ENCODE peak calls at places on chromosomes 3 and 15, in seven cellular contexts. L is HepG2, M is SK-N-SH, K is GM12892, W is GM12878, Z is K562, X is H1. A is an unnamed sample.

GRCh38 chr3:110598847-110599490 is 472.6 kb upstream of the NECTIN3 start:
- DNase-seq in L (no peak), M (no peak), K (no peak), W (no peak), Z (no peak), X (no peak), A (no peak)

GRCh38 chr15:35166730-35167359 is 81.8 kb upstream of the NANOGP8 start:
- DNase-seq in L (no peak), M (no peak), K (no peak), W (no peak), Z (peak), X (no peak), A (no peak)

GRCh38 chr3:185268194-185268809 is 14.5 kb upstream of the EHHADH start:
- DNase-seq in L (no peak), M (no peak), K (no peak), W (no peak), Z (no peak), X (no peak), A (no peak)

GRCh38 chr15:69104050-69104750 is 56.2 kb upstream of the GLCE start:
- DNase-seq in L (peak), M (no peak), K (no peak), W (peak), Z (no peak), X (no peak), A (no peak)

GRCh38 chr3:120448707-120449650 is 1.8 kb downstream of the FSTL1 start:
- DNase-seq in L (no peak), M (no peak), K (no peak), W (no peak), Z (no peak), X (no peak), A (no peak)

GRCh38 chr15:44034933-44035624 is 160.0 kb downstream of the FRMD5 start:
- DNase-seq in L (no peak), M (no peak), K (no peak), W (no peak), Z (no peak), X (no peak), A (no peak)

GRCh38 chr3:137008976-137009375 is 51.2 kb downstream of the IL20RB start:
- DNase-seq in L (no peak), M (no peak), K (no peak), W (no peak), Z (no peak), X (no peak), A (no peak)

GRCh38 chr3:9969632-9970019 is 17.0 kb downstream of the EMC3 start:
- DNase-seq in L (no peak), M (no peak), K (no peak), W (no peak), Z (no peak), X (no peak), A (no peak)

GRCh38 chr3:47394867-47395266 is 14.0 kb downstream of the PTPN23 start:
- DNase-seq in L (no peak), M (peak), K (no peak), W (no peak), Z (no peak), X (no peak), A (no peak)

GRCh38 chr3:73480187-73480672 is 144.5 kb downstream of the PDZRN3 start:
- DNase-seq in L (no peak), M (no peak), K (no peak), W (no peak), Z (no peak), X (no peak), A (no peak)

GRCh38 chr3:53132347-53132746 is 2.1 kb upstream of the RFT1 start:
- DNase-seq in L (peak), M (no peak), K (no peak), W (no peak), Z (no peak), X (no peak), A (no peak)

GRCh38 chr3:19937459-19938362 is 3.7 kb upstream of the EFHB start:
- DNase-seq in L (peak), M (no peak), K (no peak), W (no peak), Z (peak), X (no peak), A (no peak)

GRCh38 chr15:26974120-26974780 is 3.3 kb downstream of the GABRG3 start:
- DNase-seq in L (peak), M (peak), K (no peak), W (no peak), Z (peak), X (no peak), A (no peak)

GRCh38 chr15:75830910-75831805 is 12.1 kb upstream of the UBE2Q2 start:
- DNase-seq in L (no peak), M (peak), K (no peak), W (no peak), Z (peak), X (no peak), A (no peak)

GRCh38 chr15:35444557-35445204 is 101.3 kb downstream of the DPH6 start:
- DNase-seq in L (peak), M (peak), K (no peak), W (peak), Z (peak), X (no peak), A (no peak)

GRCh38 chr3:22089284-22089683 is 338.3 kb upstream of the ZNF385D start:
- DNase-seq in L (peak), M (peak), K (no peak), W (peak), Z (no peak), X (no peak), A (no peak)

GRCh38 chr15:79673416-79674123 is 223.2 kb downstream of the MTHFS start:
- DNase-seq in L (no peak), M (no peak), K (peak), W (peak), Z (no peak), X (no peak), A (peak)

GRCh38 chr3:94336076-94336741 is 273.3 kb downstream of the NSUN3 start:
- DNase-seq in L (peak), M (peak), K (no peak), W (no peak), Z (no peak), X (no peak), A (no peak)

GRCh38 chr15:34514251-34514760 is 69.1 kb downstream of the GOLGA8B start:
- DNase-seq in L (no peak), M (peak), K (peak), W (no peak), Z (peak), X (no peak), A (peak)

GRCh38 chr15:61314443-61314842 is 85.3 kb upstream of the RORA start:
- DNase-seq in L (no peak), M (no peak), K (no peak), W (no peak), Z (no peak), X (no peak), A (no peak)

GRCh38 chr3:30401971-30402370 is 204.4 kb upstream of the TGFBR2 start:
- DNase-seq in L (no peak), M (peak), K (no peak), W (no peak), Z (no peak), X (no peak), A (no peak)

GRCh38 chr3:44870375-44871061 is 3.9 kb upstream of the TGM4 start:
- DNase-seq in L (peak), M (no peak), K (no peak), W (no peak), Z (no peak), X (no peak), A (no peak)

GRCh38 chr3:115042351-115042750 is 104.7 kb downstream of the ZBTB20 start:
- DNase-seq in L (no peak), M (no peak), K (no peak), W (no peak), Z (no peak), X (no peak), A (no peak)

GRCh38 chr3:62835594-62836236 is 39.5 kb downstream of the CADPS start:
- DNase-seq in L (no peak), M (no peak), K (no peak), W (no peak), Z (no peak), X (no peak), A (no peak)

GRCh38 chr15:82663186-82663600 is 16.0 kb upstream of the CPEB1 start:
- DNase-seq in L (peak), M (no peak), K (peak), W (no peak), Z (peak), X (no peak), A (peak)

GRCh38 chr15:92294759-92295158 is 98.9 kb upstream of the ST8SIA2 start:
- DNase-seq in L (no peak), M (no peak), K (no peak), W (no peak), Z (no peak), X (no peak), A (no peak)

GRCh38 chr3:195911946-195912270 is 3.6 kb upstream of the TNK2 start:
- DNase-seq in L (no peak), M (no peak), K (no peak), W (no peak), Z (no peak), X (no peak), A (no peak)

GRCh38 chr3:58214484-58215316 is 3.9 kb upstream of the DNASE1L3 start:
- DNase-seq in L (no peak), M (no peak), K (peak), W (peak), Z (no peak), X (no peak), A (no peak)

GRCh38 chr3:193593666-193594025 is 638 bp downstream of the OPA1 start:
- DNase-seq in L (peak), M (peak), K (peak), W (no peak), Z (peak), X (no peak), A (no peak)

GRCh38 chr3:193592841-193593665 is at the start of gene OPA1:
- DNase-seq in L (peak), M (peak), K (peak), W (peak), Z (peak), X (peak), A (peak)

GRCh38 chr3:193598202-193598601 is 5.2 kb downstream of the OPA1 start:
- DNase-seq in L (no peak), M (no peak), K (no peak), W (no peak), Z (peak), X (no peak), A (no peak)

GRCh38 chr3:193595939-193596487 is 3.0 kb downstream of the OPA1 start:
- DNase-seq in L (no peak), M (no peak), K (no peak), W (no peak), Z (no peak), X (no peak), A (no peak)

DNA sequence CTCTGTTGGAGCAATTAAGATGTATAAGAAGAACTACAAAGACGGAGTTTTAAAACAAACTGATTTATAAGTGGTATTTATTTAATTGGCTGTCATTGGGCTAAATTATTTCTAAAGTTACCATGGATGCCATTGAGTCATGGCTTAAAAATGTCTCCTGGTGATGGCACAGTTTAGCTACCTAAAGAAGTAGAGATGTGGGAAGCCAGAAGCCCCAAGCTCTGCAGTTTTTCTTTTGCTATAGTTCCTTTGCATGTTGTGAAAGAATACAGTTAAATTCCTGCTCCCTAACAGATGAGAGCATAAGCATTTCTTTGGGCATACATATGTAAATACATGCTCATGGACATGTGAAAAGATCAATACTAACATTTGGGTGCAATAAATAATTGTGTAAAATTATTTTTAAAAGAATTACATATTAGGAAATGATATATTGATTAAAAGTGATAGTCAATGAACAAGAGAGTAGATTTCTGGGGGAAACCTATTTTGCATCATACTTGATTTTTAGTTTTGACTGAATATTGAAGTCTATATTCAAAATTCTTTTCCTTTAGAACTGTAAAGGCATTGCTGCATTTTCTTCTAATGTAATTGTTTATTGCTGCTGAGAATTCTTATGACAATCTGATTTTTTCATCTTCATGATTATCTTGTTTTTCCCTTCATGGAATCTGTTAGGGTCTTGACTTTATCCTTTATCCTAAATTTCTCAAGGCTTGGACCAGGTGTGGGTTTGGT is 2.1 kb downstream of the OPA1 start:
- DNase-seq in L (no peak), M (no peak), K (no peak), W (no peak), Z (no peak), X (no peak), A (no peak)
- TF ChIP-seq TAF1 in L (no peak), M (no peak), K (no peak), W (no peak), Z (no peak), X (no peak), A (no peak)

GRCh38 chr3:40160933-40161332 is 148.6 kb upstream of the EIF1B start:
- DNase-seq in L (no peak), M (no peak), K (no peak), W (no peak), Z (no peak), X (no peak), A (no peak)
- TF ChIP-seq TAF1 in L (no peak), M (no peak), K (no peak), W (no peak), Z (no peak), X (no peak), A (no peak)

GRCh38 chr15:86660012-86660411 is 580.3 kb downstream of the AGBL1 start:
- DNase-seq in L (no peak), M (no peak), K (no peak), W (no peak), Z (no peak), X (no peak), A (no peak)
- TF ChIP-seq TAF1 in L (no peak), M (no peak), K (no peak), W (no peak), Z (no peak), X (no peak), A (no peak)

GRCh38 chr15:96612917-96613316 is 282.4 kb downstream of the NR2F2 start:
- DNase-seq in L (no peak), M (no peak), K (no peak), W (no peak), Z (no peak), X (no peak), A (no peak)

GRCh38 chr15:96606617-96607016 is 276.1 kb downstream of the NR2F2 start:
- DNase-seq in L (no peak), M (no peak), K (no peak), W (no peak), Z (no peak), X (no peak), A (no peak)

DNA sequence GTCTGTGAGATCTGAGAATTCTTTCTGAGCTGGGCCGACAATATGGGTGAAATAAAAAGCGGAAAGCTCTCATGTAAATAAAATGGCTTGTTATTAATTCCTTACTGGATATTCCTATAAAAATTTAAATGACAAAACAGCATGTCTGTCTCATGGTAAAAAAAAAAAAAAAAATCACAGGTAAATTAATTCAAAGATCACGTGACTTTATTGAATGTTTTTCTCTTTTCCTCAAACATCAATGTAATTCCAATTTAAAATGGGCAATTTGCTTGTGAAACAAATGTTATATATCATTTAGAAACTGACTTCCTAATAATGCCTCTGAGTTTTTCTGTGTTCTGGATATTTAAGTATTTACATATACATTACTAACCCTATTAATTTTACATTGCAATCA is 280.3 kb downstream of the NR2F2 start:
- DNase-seq in L (no peak), M (no peak), K (no peak), W (no peak), Z (no peak), X (no peak), A (no peak)
- TF ChIP-seq TAF1 in L (no peak), M (no peak), K (no peak), W (no peak), Z (no peak), X (no peak), A (no peak)

DNA sequence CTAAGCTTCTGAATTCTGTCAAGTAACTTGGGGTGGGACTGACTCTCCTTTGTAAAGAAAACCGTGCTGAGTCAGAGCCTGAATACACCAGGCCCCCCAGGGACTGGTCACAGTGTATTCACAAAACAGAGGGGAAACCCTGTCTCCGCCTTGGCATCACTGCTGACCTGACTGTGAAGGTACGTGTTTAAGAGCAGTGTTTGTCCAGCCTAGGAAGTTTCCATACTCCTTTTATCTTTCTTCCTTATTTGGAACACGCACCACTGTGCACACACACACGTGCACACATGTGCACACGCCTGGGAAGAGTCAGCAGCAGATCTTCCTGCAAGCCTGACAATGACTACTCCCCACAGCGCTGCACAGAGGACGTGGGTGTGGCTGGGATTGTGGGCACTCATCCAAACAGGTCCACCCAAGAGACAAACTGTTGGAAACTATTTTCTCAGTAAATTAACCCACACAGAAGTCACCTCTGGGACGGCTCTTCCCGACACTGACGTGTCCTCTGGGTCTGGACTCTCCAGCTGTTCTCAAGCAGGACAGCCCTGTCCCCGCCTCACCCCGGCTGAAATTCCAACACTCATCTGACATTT is 87.7 kb downstream of the ATP10A start:
- DNase-seq in L (peak), M (no peak), K (no peak), W (peak), Z (no peak), X (no peak), A (no peak)
- TF ChIP-seq TAF1 in L (no peak), M (no peak), K (no peak), W (no peak), Z (no peak), X (no peak), A (no peak)

GRCh38 chr3:117350386-117350785 is 640.8 kb downstream of the TUSC7 start:
- DNase-seq in L (no peak), M (no peak), K (no peak), W (no peak), Z (no peak), X (no peak), A (no peak)

GRCh38 chr3:117358717-117359314 is 649.2 kb downstream of the TUSC7 start:
- DNase-seq in L (no peak), M (no peak), K (no peak), W (no peak), Z (no peak), X (no peak), A (no peak)

GRCh38 chr3:117356296-117356695 is 646.7 kb downstream of the TUSC7 start:
- DNase-seq in L (no peak), M (no peak), K (no peak), W (no peak), Z (no peak), X (no peak), A (no peak)

GRCh38 chr3:117349566-117349965 is 640.0 kb downstream of the TUSC7 start:
- DNase-seq in L (no peak), M (no peak), K (no peak), W (no peak), Z (no peak), X (no peak), A (no peak)

DNA sequence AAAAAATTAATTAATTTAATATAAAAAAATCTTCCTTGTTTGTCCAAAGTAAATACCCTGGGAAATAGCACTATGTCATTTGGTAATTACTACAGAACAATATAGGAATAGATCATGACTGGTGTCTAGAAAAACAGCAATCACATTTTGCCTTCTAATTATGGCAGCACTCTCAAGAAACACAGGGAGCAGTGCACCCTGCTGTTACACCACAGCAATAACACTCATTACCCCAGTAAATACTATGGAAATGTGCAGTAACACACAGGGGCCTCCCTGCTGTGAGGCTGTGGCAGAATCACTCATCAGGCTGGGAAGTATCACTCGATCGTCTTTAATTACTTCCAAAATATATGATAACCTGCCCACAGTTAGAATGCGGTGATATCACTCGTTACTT is 646.0 kb downstream of the TUSC7 start:
- DNase-seq in L (peak), M (peak), K (no peak), W (no peak), Z (no peak), X (no peak), A (no peak)
- TF ChIP-seq TAF1 in L (no peak), M (no peak), K (no peak), W (no peak), Z (no peak), X (no peak), A (no peak)

GRCh38 chr3:43180027-43180426 is 74.1 kb upstream of the POMGNT2 start:
- DNase-seq in L (peak), M (no peak), K (no peak), W (peak), Z (no peak), X (no peak), A (no peak)
- TF ChIP-seq TAF1 in L (no peak), M (no peak), K (no peak), W (no peak), Z (no peak), X (no peak), A (no peak)

GRCh38 chr3:49476563-49476962 is 6.5 kb downstream of the DAG1 start:
- DNase-seq in L (no peak), M (no peak), K (no peak), W (peak), Z (no peak), X (no peak), A (no peak)
- TF ChIP-seq TAF1 in L (no peak), M (no peak), K (no peak), W (no peak), Z (no peak), X (no peak), A (no peak)

DNA sequence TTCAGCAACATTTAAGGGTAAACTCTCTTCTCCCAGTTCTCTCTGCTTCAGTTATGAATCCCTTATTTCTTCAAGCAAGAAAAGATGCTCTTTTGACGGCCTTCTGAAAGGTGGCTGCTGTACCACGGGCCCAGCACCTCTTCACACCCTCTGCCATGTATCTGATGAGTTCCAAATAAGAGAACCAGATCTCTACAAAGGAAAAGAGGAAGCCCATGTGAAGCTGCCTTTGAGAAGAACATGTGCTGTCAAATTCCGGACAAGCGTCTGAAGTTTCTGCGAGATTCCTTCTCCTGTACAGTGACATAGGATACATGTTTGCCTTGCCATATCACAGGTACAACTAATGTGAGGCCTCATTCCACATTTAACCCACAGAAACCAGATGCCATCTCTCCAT is 59.2 kb downstream of the SH3BP5 start:
- DNase-seq in L (no peak), M (no peak), K (no peak), W (no peak), Z (no peak), X (no peak), A (no peak)
- TF ChIP-seq TAF1 in L (no peak), M (no peak), K (no peak), W (no peak), Z (no peak), X (no peak), A (no peak)

A was measured in GM12891.